ENCODE peak calls at places on chromosomes 1 and 21, in nine cellular contexts. J is sigmoid colon; B is lung; L is thyroid gland; V is dorsolateral prefrontal cortex; T is NB4; N is activated CD8-positive, alpha-beta T cell treated with anti-CD3 and anti-CD28 coated beads for 36 hours; X is upper lobe of left lung; O is spleen. M is an unnamed sample.

GRCh38 chr1:107707111-107707510 is 257.9 kb downstream of the VAV3 start:
- DNase-seq in J (no peak), B (no peak), L (no peak), V (no peak), T (no peak), N (no peak), X (no peak), O (no peak), M (no peak)

GRCh38 chr21:34365794-34366193 is 2.0 kb downstream of the KCNE2 start:
- DNase-seq in J (peak; percentile 19), B (no peak), L (no peak), V (no peak), T (no peak), N (no peak), X (no peak), O (no peak), M (no peak)

GRCh38 chr21:20026517-20026916 is 971.7 kb upstream of the NCAM2 start:
- DNase-seq in J (no peak), B (no peak), L (no peak), V (no peak), T (no peak), N (no peak), X (no peak), O (no peak), M (no peak)

GRCh38 chr1:61606448-61607312 is 118.3 kb downstream of the TM2D1 start:
- DNase-seq in J (peak; percentile 94), B (peak; percentile 38), L (peak; percentile 30), V (no peak), T (no peak), N (no peak), X (peak; percentile 28), O (no peak), M (no peak)

GRCh38 chr1:204377800-204378608 is 18.3 kb upstream of the PLEKHA6 start:
- DNase-seq in J (peak; percentile 66), B (peak; percentile 46), L (peak; percentile 69), V (peak; percentile 56), T (peak; percentile 74), N (peak; percentile 67), X (peak; percentile 57), O (peak; percentile 85), M (no peak)

GRCh38 chr1:91078859-91079258 is 57.0 kb upstream of the ZNF644 start:
- DNase-seq in J (no peak), B (no peak), L (no peak), V (no peak), T (no peak), N (no peak), X (no peak), O (no peak), M (no peak)

GRCh38 chr21:42845296-42845965 is 33.9 kb downstream of the WDR4 start:
- DNase-seq in J (peak; percentile 75), B (peak; percentile 58), L (peak; percentile 80), V (peak; percentile 53), T (no peak), N (no peak), X (peak; percentile 68), O (peak; percentile 73), M (peak; percentile 3)

GRCh38 chr1:197614916-197615692 is 160.2 kb downstream of the DENND1B start:
- DNase-seq in J (no peak), B (no peak), L (peak; percentile 17), V (no peak), T (peak; percentile 57), N (peak; percentile 43), X (peak; percentile 21), O (no peak), M (no peak)

GRCh38 chr1:41423511-41424191 is 60.8 kb downstream of the EDN2 start:
- DNase-seq in J (no peak), B (no peak), L (peak; percentile 13), V (no peak), T (peak; percentile 21), N (peak; percentile 18), X (no peak), O (peak; percentile 84), M (no peak)

GRCh38 chr1:227174136-227174535 is 144.2 kb downstream of the CDC42BPA start:
- DNase-seq in J (no peak), B (no peak), L (no peak), V (no peak), T (no peak), N (no peak), X (no peak), O (no peak), M (no peak)

GRCh38 chr1:203675596-203676347 is 49.1 kb downstream of the ATP2B4 start:
- DNase-seq in J (no peak), B (peak; percentile 31), L (no peak), V (no peak), T (peak; percentile 64), N (no peak), X (peak; percentile 51), O (no peak), M (no peak)

DNA sequence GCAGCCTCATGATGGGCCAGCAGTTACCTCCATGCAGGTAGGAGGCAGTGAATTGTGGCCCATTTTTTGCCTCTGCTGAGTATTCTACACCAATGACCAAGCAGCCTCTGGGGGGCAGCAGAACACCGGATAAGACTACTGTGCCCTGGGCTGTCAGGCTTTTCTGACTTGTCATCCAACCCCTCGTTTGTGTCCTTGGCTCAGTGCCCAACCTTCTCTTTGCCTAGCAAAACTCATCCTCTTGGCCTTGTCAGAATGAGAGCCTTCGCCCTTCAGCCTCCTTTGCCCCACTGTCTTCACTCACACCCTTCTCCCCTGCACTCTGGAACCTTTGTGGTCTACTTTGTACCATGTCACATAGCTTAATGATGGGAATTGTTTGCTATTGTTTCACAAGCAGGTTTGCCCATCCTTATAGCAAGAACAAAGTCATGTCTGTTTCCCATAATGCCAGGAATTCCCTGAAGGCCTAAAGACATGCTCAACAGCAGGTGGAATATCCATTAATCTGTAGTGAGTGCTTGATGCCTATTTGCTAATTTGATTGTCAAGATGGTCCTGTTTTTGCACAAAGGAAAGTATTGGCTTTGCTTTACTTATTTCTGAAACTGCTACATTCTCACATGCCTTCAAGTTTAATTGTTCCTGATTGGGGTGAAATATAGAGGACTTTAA is 255.9 kb downstream of the HHAT start:
- DNase-seq in J (peak; percentile 80), B (peak; percentile 73), L (peak; percentile 91), V (peak; percentile 86), T (peak; percentile 79), N (peak; percentile 91), X (peak; percentile 75), O (peak; percentile 81), M (peak; percentile 62)
- TF ChIP-seq CTCF in J (peak; percentile 19), B (peak; percentile 14), L (peak; percentile 53), V (peak; percentile 81), T (peak; percentile 55), N (peak; percentile 67), X (peak; percentile 56), O (peak; percentile 54), M (peak; percentile 99)

DNA sequence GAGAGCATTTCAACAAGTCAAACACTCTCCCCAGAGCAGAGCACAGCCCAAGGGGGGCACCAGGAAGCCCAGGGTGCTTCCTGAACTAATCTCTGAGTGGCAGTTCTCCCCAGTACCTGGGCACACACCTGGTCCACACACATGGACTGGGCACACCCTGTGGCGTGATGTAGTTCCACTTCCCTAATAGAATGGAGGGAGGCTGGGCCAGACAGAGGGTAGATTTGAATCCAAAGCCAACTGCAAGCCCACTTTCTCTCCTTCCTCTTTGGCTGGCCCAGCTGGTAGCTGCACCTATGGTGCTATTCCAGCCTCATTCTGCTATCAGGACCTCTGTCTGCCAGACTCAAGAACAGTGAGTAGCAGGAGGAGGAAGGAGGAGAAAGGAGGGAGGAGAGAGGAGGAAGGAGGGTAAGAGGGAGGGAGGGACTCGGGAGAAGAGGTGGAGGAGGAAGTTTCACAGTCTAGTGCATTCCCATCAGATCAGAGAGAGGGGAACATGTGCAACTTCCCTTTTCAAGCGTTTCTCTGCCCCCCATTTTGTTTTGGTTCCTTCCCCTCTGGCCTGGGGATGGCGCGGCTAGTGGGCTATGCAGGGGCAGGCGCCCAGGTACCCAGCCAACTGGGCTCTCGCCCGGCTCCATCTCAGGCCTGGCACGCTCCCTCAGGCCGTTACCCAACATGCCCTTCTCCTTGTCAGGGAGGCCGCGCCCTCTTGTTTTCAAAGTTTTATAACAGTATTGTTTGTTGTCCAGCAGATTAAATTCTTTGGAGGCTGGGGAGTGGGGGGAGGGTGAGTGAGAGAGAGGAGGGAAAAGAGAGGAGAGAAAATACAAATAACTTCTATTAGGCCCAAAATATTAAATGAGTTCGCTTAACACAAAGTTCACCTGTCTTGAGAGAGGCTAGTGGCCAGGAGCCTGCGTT is 55.8 kb downstream of the CD46 start:
- DNase-seq in J (no peak), B (peak; percentile 65), L (no peak), V (peak; percentile 73), T (peak; percentile 73), N (no peak), X (peak; percentile 62), O (no peak), M (no peak)
- TF ChIP-seq CTCF in J (no peak), B (no peak), L (no peak), V (no peak), T (no peak), N (no peak), X (no peak), O (no peak), M (no peak)

DNA sequence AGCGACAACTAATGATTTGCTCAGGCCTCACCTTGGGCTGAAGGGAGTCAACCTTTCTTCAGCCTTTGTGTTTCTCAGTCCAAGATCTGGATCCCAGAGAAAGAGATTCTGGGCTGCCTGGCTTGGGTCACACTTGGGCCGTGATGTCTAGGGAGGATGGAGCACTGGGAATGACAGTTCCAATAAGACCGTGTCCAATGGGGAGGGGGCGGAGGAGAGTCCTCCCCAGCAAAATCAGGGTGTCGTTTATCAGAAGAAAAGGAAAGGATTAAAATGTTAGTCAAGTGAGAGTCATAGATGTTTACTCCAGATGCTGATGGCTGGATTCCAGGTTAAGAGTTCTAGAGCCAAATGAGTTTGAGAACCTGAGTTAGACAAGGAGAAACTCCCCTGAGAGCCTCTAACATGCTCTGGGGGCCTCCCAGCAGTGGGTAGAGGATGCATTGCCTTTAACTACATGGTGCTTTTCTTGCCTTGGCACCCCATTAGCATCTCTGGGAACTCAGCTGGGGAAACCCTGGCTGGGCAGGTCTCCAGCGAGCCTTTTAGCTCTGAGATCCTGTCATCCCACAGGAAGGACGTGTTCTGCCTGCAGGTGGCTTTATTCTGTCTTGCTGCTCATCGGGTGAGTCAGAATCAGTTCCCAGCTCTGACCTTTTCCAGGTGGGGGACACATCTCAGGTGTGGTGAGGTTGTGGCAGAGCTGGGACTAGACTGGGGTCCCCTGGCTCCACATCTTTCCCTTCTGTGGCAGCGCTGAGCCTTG is 22.2 kb downstream of the NIPAL3 start:
- DNase-seq in J (no peak), B (no peak), L (no peak), V (no peak), T (no peak), N (no peak), X (no peak), O (no peak), M (no peak)
- TF ChIP-seq CTCF in J (no peak), B (no peak), L (no peak), V (no peak), T (no peak), N (no peak), X (no peak), O (no peak), M (no peak)

GRCh38 chr1:222728746-222729145 is 8.3 kb upstream of the FAM177B start:
- DNase-seq in J (no peak), B (no peak), L (no peak), V (no peak), T (no peak), N (no peak), X (no peak), O (no peak), M (no peak)
- TF ChIP-seq CTCF in J (no peak), B (no peak), L (no peak), V (no peak), T (no peak), N (no peak), X (no peak), O (no peak), M (no peak)

GRCh38 chr1:147748687-147749350 is 11.6 kb downstream of the GJA5 start:
- DNase-seq in J (no peak), B (no peak), L (no peak), V (no peak), T (no peak), N (no peak), X (no peak), O (no peak), M (no peak)
- TF ChIP-seq CTCF in J (no peak), B (no peak), L (no peak), V (no peak), T (no peak), N (no peak), X (no peak), O (no peak), M (no peak)